ENCODE peak calls at places on chromosomes 4 and X, in four cellular contexts. C, G, X and K are unnamed samples.

GRCh38 chrX:154333837-154334271 is 38.3 kb downstream of the TKTL1 start:
- DNase-seq in C (no peak), G (no peak), X (no peak), K (no peak)

GRCh38 chr4:19971829-19972228 is 279.9 kb upstream of the SLIT2 start:
- DNase-seq in C (no peak), G (peak), X (no peak), K (no peak)

GRCh38 chrX:13092455-13092941 is 48.1 kb upstream of the FAM9C start:
- DNase-seq in C (peak), G (no peak), X (no peak), K (peak)

GRCh38 chr4:111362891-111363290 is 740.0 kb upstream of the PITX2 start:
- DNase-seq in C (no peak), G (peak), X (no peak), K (no peak)

GRCh38 chrX:43380704-43381103 is 275.4 kb upstream of the MAOA start:
- DNase-seq in C (no peak), G (no peak), X (no peak), K (no peak)

GRCh38 chr4:86935833-86936721 is 1.3 kb downstream of the AFF1 start:
- DNase-seq in C (peak), G (peak), X (peak), K (peak)

GRCh38 chr4:2172161-2172560 is 69.8 kb downstream of the HAUS3 start:
- DNase-seq in C (no peak), G (no peak), X (no peak), K (no peak)

GRCh38 chr4:102625232-102625930 is 124.2 kb downstream of the NFKB1 start:
- DNase-seq in C (peak), G (peak), X (peak), K (peak)

GRCh38 chr4:67746797-67747495 is 7.2 kb downstream of the GNRHR start:
- DNase-seq in C (no peak), G (peak), X (no peak), K (no peak)

GRCh38 chr4:33357121-33357520 is 2637.0 kb downstream of the PCDH7 start:
- DNase-seq in C (no peak), G (no peak), X (no peak), K (no peak)

DNA sequence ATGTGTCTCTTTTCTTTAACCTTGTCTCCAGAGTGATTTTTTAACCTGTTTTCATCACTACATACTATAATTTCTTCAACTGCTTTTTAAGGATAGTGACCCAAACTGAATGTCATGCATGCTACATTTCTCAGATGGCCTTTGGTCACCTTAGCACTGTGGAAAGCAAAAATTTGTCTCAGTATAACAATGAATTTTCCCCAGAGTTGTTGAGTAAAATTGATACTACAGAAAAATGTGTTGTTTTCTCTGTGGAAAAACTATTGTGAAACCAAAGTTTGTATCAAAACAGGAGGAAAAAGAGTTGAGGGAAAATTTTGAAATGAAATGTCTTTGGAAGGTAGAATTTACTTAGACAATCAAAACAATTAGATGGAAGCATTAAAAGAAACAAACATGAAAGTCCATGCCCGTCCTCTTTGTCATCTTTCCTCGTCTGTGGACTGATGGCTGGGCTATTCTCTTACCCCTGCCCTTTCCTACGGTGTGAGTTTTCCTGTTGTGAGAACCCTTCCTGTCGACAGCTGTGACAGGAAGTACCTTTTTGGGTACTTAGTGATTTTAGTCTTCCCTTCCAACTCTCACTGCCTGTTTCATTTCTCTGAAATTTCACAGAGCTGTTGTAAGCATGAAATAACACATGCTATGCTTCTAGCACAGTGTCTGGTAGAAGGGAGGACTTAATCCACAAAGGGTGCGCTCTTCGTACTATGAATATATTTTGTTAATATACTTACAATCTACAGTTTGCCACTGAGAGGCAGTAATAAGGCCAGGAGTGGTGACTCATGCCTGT is 50.8 kb downstream of the LRP2BP start:
- DNase-seq in C (no peak), G (no peak), X (no peak), K (no peak)
- H3K4me3 ChIP-seq in C (no peak), G (no peak), X (no peak), K (no peak)

DNA sequence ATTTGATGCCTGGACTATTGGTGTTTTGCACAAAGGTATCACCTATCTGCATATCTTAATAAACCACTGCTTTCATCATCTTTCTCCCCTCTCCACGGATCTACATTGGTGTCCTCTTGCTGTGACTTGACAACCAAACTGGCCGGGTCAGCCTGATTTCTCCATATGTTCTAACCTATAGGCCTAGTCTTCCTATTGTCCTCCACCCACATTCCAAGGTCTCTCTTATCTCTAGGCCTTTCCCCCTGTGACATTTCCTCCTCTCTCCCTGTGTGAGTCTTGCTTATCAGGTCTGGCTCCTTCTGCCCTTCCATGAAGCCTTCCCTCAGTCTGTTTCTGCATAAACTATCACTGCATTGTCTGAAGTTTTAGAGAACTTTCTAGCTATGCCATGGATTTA is 33.7 kb downstream of the ARHGAP24 start:
- DNase-seq in C (no peak), G (no peak), X (no peak), K (no peak)
- H3K4me3 ChIP-seq in C (no peak), G (no peak), X (no peak), K (no peak)

GRCh38 chr4:8229341-8229975 is 30.4 kb downstream of the SH3TC1 start:
- DNase-seq in C (no peak), G (no peak), X (no peak), K (peak)
- H3K4me3 ChIP-seq in C (no peak), G (no peak), X (no peak), K (no peak)

GRCh38 chrX:49880668-49881067 is 1.4 kb downstream of the USP27X start:
- DNase-seq in C (no peak), G (no peak), X (no peak), K (no peak)
- H3K4me3 ChIP-seq in C (no peak), G (no peak), X (no peak), K (no peak)

DNA sequence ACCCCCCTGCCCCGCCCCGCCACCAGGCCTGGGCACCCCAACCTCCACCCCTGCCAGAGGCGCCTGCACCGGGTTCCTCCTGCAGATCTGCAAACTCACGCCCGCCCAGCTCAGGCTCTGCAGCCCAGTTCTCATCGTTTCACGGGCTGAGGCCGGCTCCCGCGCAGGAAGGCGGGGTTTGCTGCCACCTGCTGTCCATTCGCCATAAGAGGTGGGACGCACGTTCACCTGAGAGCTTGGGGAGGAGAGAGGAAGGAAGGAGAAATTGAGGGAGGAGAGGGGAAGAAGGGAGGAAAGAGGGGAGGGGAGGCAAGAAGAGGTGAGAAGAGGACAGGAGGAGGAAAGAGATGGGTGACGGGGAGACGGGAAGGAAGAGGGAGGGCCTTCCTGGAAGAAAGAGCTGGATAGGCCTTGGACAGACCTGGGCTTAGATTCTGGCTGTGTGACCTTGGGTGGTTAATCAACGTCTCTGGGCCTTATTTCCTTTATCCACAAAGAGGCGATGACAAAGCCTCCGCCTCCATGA is 114.5 kb downstream of the ADRA2C start:
- DNase-seq in C (peak), G (peak), X (peak), K (peak)
- H3K4me3 ChIP-seq in C (no peak), G (no peak), X (no peak), K (no peak)

DNA sequence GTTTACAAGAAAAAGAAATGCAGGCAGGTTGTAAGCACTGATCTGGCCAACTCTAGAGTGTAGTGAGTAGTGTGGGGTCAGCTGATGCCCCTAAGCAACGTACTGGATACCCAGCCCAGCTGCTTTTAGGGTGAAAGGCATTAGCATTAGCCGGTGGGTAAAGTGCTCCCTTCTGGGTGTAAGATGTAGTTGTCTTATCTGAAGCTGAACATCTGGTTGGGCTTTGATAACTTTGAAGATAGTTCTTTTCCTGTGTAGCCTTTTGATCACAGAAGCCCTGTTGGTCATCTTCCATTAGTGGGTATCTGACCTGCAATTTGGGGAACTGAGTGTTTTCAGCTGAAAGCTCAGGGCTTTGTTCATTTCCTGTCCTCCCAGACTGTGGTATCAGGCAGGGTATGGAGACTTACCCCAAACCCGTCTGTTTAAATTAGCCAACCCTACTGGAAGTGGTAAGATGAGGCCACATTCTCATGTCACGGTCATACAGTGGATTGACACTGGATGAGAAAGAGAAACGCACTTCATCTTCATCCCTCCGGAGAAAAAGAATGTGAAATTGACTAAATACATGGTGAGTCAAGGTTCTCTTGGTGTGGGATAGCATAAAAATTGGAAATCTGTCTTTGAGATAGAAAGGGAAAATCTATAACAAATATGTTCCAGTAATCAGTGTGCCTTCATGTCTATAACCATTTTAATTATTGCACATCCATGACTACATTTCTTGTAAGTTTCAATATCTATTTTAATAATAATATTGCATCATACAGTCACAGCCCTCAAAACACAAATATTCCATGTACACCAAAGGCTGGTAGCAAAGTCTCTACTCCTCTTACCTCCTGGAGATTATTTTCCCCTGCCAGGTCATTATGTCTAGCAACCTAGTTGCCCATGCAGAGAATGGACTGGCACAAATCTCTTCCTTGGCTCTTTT is 8.7 kb downstream of the RHOH start:
- DNase-seq in C (no peak), G (no peak), X (no peak), K (no peak)
- H3K4me3 ChIP-seq in C (no peak), G (no peak), X (no peak), K (no peak)

GRCh38 chr4:121070696-121071639 is 1.4 kb downstream of the NDNF start:
- DNase-seq in C (peak), G (no peak), X (peak), K (peak)
- H3K4me3 ChIP-seq in C (peak), G (peak), X (peak), K (peak)